ENCODE peak calls at places on chromosomes 16 and 17, in six cellular contexts. U, H, F, O, C and Q are unnamed samples.

GRCh38 chr17:82289822-82290541 is 16.5 kb upstream of the CSNK1D start:
- DNase-seq in C (no peak), H (no peak), U (no peak), O (no peak), F (no peak), Q (no peak)

GRCh38 chr16:74224828-74225227 is 71.8 kb upstream of the PSMD7 start:
- DNase-seq in H (peak), C (no peak), U (peak), F (no peak), O (no peak), Q (no peak)

GRCh38 chr17:872843-873242 is 90.7 kb downstream of the MRM3 start:
- DNase-seq in U (no peak), H (no peak), F (no peak), O (no peak), C (no peak), Q (no peak)

GRCh38 chr16:89143201-89143741 is 28.3 kb upstream of the CDH15 start:
- DNase-seq in U (no peak), H (no peak), C (no peak), F (no peak), O (no peak), Q (no peak)

GRCh38 chr17:58338907-58339774 is 10.5 kb upstream of the TSPOAP1 start:
- DNase-seq in O (peak), H (peak), F (no peak), U (peak), C (no peak), Q (no peak)

GRCh38 chr17:45729284-45729907 is 54.7 kb upstream of the CRHR1 start:
- DNase-seq in U (peak), O (no peak), F (no peak), C (no peak), H (no peak), Q (no peak)

GRCh38 chr16:58511933-58512815 is 3.1 kb upstream of the SETD6 start:
- DNase-seq in F (peak), C (peak), U (peak), O (peak), H (peak), Q (peak)

GRCh38 chr17:386145-386876 is 33.7 kb upstream of the RPH3AL start:
- DNase-seq in F (peak), O (peak), C (peak), U (peak), H (peak), Q (peak)

GRCh38 chr17:43368740-43369506 is 29.9 kb upstream of the ARL4D start:
- DNase-seq in F (peak), C (peak), H (peak), U (peak), O (peak), Q (peak)

GRCh38 chr16:80015566-80015965 is 415.0 kb upstream of the MAF start:
- DNase-seq in F (no peak), O (no peak), H (no peak), U (no peak), C (no peak), Q (no peak)

GRCh38 chr17:80845121-80845862 is 146.3 kb upstream of the CHMP6 start:
- DNase-seq in H (no peak), C (no peak), U (no peak), F (no peak), O (no peak), Q (no peak)

GRCh38 chr16:57245472-57246113 is 534 bp downstream of the ARL2BP start:
- DNase-seq in U (peak), H (no peak), C (no peak), O (peak), F (no peak), Q (peak)

GRCh38 chr16:25716186-25716585 is 24.4 kb downstream of the HS3ST4 start:
- DNase-seq in C (no peak), F (no peak), H (no peak), U (no peak), O (no peak), Q (no peak)

GRCh38 chr16:78953526-78953925 is 647.0 kb downstream of the MAF start:
- DNase-seq in H (no peak), U (no peak), O (no peak), C (no peak), F (no peak), Q (no peak)

GRCh38 chr17:3838206-3838605 is 7.8 kb downstream of the NCBP3 start:
- DNase-seq in F (no peak), O (no peak), H (no peak), C (peak), U (no peak), Q (no peak)

GRCh38 chr17:81603846-81604610 is 32.9 kb downstream of the NPLOC4 start:
- DNase-seq in O (no peak), H (no peak), F (no peak), C (no peak), U (no peak), Q (no peak)

GRCh38 chr16:88993006-88993787 is 16.2 kb upstream of the CBFA2T3 start:
- DNase-seq in U (peak), C (no peak), H (no peak), O (no peak), F (no peak), Q (no peak)